ENCODE peak calls at places on chromosome 13, in five cellular contexts. N is adrenal gland, S is HepG2, G is GM12891, C is ovary. Q is an unnamed sample.

GRCh38 chr13:80348750-80349149 is 7.8 kb upstream of the SPRY2 start:
- DNase-seq in N (no peak), S (no peak), G (no peak), C (no peak), Q (no peak)

GRCh38 chr13:30735025-30735967 is at the start of gene ALOX5AP:
- DNase-seq in N (no peak), S (no peak), G (peak), C (no peak), Q (no peak)

GRCh38 chr13:102917019-102917418 is 71.2 kb downstream of the ERCC5 start:
- DNase-seq in N (no peak), S (no peak), G (no peak), C (no peak), Q (no peak)

GRCh38 chr13:83753912-83754624 is 128.2 kb downstream of the SLITRK1 start:
- DNase-seq in N (no peak), S (no peak), G (no peak), C (no peak), Q (no peak)

GRCh38 chr13:99812611-99813010 is 159.0 kb downstream of the ZIC5 start:
- DNase-seq in N (no peak), S (no peak), G (no peak), C (no peak), Q (peak)

GRCh38 chr13:37192986-37193385 is 87.5 kb upstream of the CSNK1A1L start:
- DNase-seq in N (no peak), S (no peak), G (no peak), C (no peak), Q (no peak)

GRCh38 chr13:68234278-68234677 is 1004.1 kb upstream of the PCDH9 start:
- DNase-seq in N (no peak), S (no peak), G (no peak), C (no peak), Q (no peak)

GRCh38 chr13:100650321-100650720 is 24.3 kb downstream of the TMTC4 start:
- DNase-seq in N (no peak), S (no peak), G (no peak), C (no peak), Q (no peak)

GRCh38 chr13:49938274-49938673 is 2.1 kb upstream of the SPRYD7 start:
- DNase-seq in N (no peak), S (peak), G (no peak), C (no peak), Q (no peak)

GRCh38 chr13:67023088-67023893 is 206.8 kb downstream of the PCDH9 start:
- DNase-seq in N (no peak), S (no peak), G (no peak), C (no peak), Q (peak)

GRCh38 chr13:78323848-78324247 is 279.5 kb downstream of the POU4F1 start:
- DNase-seq in N (no peak), S (no peak), G (no peak), C (no peak), Q (no peak)

GRCh38 chr13:91017031-91017668 is 330.3 kb upstream of the MIR17HG start:
- DNase-seq in N (peak), S (no peak), G (peak), C (no peak), Q (peak)

GRCh38 chr13:100244431-100244830 is 155.5 kb downstream of the PCCA start:
- DNase-seq in N (no peak), S (no peak), G (no peak), C (no peak), Q (no peak)

GRCh38 chr13:85729296-85729695 is 69.9 kb downstream of the SLITRK6 start:
- DNase-seq in N (no peak), S (no peak), G (no peak), C (no peak), Q (no peak)

GRCh38 chr13:26881154-26881553 is 120.6 kb upstream of the GPR12 start:
- DNase-seq in N (peak), S (no peak), G (no peak), C (no peak), Q (peak)

GRCh38 chr13:52130641-52131040 is 1.8 kb upstream of the NEK5 start:
- DNase-seq in N (no peak), S (no peak), G (no peak), C (no peak), Q (no peak)

GRCh38 chr13:24923305-24923640 is 159.3 kb downstream of the RNF17 start:
- DNase-seq in N (no peak), S (no peak), G (peak), C (no peak), Q (peak)

GRCh38 chr13:28297341-28297740 is 159.0 kb downstream of the PAN3 start:
- DNase-seq in N (no peak), S (no peak), G (no peak), C (no peak), Q (no peak)

GRCh38 chr13:48072304-48072703 is 22.6 kb downstream of the MED4 start:
- DNase-seq in N (no peak), S (no peak), G (no peak), C (no peak), Q (no peak)

GRCh38 chr13:109355129-109355528 is 431.3 kb downstream of the IRS2 start:
- DNase-seq in N (no peak), S (no peak), G (no peak), C (no peak), Q (no peak)
- TF ChIP-seq POLR2A in N (no peak), S (no peak), G (no peak), C (no peak), Q (no peak)

GRCh38 chr13:110702591-110703526 is 3.1 kb downstream of the CARS2 start:
- DNase-seq in N (peak), S (no peak), G (no peak), C (no peak), Q (no peak)

GRCh38 chr13:110705356-110705825 is 525 bp downstream of the CARS2 start:
- DNase-seq in N (no peak), S (no peak), G (no peak), C (no peak), Q (no peak)

GRCh38 chr13:110706570-110707378 is 858 bp upstream of the CARS2 start:
- DNase-seq in N (no peak), S (no peak), G (no peak), C (no peak), Q (no peak)

GRCh38 chr13:110702089-110702488 is 3.8 kb downstream of the CARS2 start:
- DNase-seq in N (no peak), S (no peak), G (no peak), C (no peak), Q (no peak)

GRCh38 chr13:110705826-110706569 is at the start of gene CARS2:
- DNase-seq in N (peak), S (peak), G (peak), C (peak), Q (peak)
- TF ChIP-seq POLR2A in N (peak), S (no peak), G (peak), C (peak), Q (peak)

GRCh38 chr13:75480691-75481175 is 1.2 kb downstream of the TBC1D4 start:
- DNase-seq in N (peak), S (peak), G (peak), C (peak), Q (no peak)
- TF ChIP-seq POLR2A in N (no peak), S (peak), G (peak), C (no peak), Q (no peak)

GRCh38 chr13:73058741-73059459 is at the start of gene KLF5:
- DNase-seq in N (peak), S (peak), G (peak), C (peak), Q (peak)
- TF ChIP-seq POLR2A in N (peak), S (peak), G (peak), C (peak), Q (peak)

DNA sequence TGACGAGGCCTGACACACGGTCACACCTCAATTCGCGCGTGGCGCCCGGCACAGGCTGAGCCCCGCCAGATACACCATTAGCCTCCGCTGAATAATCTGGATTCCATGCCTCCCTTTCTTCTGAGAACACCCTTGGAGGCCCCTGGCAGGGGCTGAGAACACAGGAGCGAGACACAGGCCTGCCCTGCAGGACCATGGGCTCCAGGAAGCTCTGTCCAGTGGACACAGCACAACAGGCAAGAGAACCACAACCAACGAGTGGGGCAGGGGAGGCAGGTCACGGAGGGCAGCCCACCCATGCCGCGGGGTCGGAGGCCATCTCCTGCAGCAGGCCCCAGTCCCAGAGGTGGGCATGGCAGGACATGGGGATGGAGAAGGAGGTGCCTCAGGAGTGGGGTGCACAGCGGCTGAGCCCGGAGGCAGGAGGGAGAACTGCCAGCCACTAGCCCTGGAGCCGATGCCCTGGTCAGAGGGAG is 75.8 kb upstream of the C13orf46 start:
- DNase-seq in N (no peak), S (no peak), G (no peak), C (no peak), Q (no peak)
- TF ChIP-seq POLR2A in N (no peak), S (no peak), G (peak), C (no peak), Q (no peak)

GRCh38 chr13:23557043-23557442 is 13.2 kb upstream of the TNFRSF19 start:
- DNase-seq in N (no peak), S (no peak), G (no peak), C (no peak), Q (no peak)

GRCh38 chr13:23557733-23558132 is 12.5 kb upstream of the TNFRSF19 start:
- DNase-seq in N (no peak), S (no peak), G (no peak), C (no peak), Q (no peak)

GRCh38 chr13:23561261-23561660 is 9.0 kb upstream of the TNFRSF19 start:
- DNase-seq in N (no peak), S (no peak), G (no peak), C (no peak), Q (no peak)

GRCh38 chr13:23560571-23561089 is 9.6 kb upstream of the TNFRSF19 start:
- DNase-seq in N (no peak), S (no peak), G (no peak), C (no peak), Q (no peak)

DNA sequence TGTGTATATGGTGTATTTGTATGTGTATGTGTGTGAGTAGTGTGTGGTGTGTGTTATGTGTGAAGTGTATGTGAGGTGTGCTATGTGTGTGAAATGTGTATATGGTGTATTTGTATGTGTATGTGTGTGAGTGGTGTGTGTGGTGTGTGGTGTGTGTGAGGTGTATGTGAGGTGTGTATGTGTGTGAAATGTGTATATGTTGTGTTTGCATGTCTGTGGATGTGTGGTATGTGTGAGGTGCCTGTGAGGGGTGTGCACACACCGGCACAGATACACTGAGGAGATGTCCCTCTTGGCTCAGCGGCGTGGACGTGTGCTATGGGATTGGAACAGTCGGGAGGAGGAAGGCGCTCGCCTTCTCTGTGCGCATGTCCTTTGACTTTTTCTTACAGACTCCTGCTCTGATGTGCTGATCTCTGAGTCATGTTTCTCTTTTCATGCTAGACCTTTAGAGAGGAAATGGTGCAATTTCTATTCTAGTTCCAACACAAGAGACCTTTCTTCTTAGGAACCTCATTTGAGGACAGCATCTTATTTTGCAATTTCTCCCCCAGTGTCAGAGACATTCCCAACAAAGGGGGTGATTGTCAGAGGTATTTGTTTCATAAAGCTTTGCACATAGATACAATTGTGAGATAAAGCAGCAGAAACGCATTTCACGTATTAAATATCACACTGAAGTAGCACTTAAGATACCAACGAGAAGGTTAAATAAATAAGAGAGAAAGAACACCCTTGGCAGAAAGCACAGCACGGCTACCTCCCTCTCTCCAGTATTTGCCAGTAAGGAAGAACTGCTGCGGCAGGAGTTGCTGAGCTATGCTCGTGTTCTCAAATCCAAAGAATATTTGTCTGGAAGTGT is 11.3 kb upstream of the TNFRSF19 start:
- DNase-seq in N (peak), S (peak), G (no peak), C (peak), Q (peak)
- TF ChIP-seq POLR2A in N (no peak), S (no peak), G (no peak), C (no peak), Q (no peak)

DNA sequence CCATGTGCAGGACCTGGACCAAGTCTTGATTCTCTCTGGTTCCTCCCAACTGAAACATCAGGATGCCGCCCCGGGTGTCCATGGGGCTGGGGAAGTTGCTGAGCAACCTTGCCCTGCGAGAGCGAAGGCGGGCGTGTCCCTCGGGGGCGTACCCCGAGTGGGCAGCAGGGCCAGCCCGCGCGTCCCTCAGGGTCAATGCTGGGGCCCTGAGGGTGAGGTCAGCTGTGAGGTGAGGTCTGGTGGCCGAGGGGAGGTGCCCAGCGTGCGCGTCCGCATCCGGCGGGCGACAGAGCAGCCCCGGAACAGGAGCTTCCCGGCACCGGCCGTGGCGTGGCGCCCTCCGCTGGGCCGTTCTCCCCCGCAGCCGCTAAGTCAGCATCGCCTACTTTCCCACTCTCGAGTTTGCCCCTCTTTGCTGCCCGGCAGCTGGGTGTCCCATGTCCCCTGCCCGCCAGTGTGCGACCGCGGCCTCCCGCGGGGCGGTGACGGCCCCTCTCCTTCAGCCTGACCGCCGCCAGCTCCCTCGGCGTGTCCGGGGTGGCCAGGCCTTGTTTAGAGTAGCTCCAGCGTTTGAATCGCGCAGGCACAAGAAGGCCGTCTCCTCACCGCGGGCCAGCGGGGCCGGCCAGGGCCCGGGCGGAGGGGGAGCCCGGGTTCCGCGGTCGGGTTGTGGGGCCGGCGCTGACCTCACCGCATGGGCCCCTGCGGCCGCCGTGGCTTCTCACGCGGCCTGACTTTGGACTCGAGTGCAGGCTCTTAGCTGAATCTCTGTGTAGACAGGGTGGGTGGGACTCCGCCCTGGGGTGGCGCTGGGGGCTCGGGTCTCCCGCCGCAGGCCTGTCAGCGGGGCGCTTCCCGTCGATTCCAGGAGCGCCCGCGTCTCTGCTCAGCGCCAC is 33.0 kb downstream of the GJA3 start:
- DNase-seq in N (peak), S (peak), G (no peak), C (peak), Q (no peak)
- TF ChIP-seq POLR2A in N (no peak), S (peak), G (no peak), C (no peak), Q (no peak)

Q was measured in H54.